ENCODE peak calls at places on chromosome 11, in nine cellular contexts. G is pancreas, Z is neural progenitor cell, E is dorsolateral prefrontal cortex, K is fibroblast of the aortic adventitia, A is natural killer cell, S is heart right ventricle, T is testis, M is coronary artery. B is an unnamed sample.

GRCh38 chr11:71117311-71117710 is 135.1 kb downstream of the SHANK2 start:
- DNase-seq in A (no peak), K (no peak), M (no peak), G (no peak), E (no peak), Z (no peak), S (no peak), T (no peak), B (no peak)

GRCh38 chr11:36763187-36763586 is 165.2 kb upstream of the RAG2 start:
- DNase-seq in S (no peak), G (no peak), A (no peak), T (no peak), K (no peak), Z (no peak), M (no peak), E (no peak), B (no peak)

GRCh38 chr11:65426839-65427690 is 4.5 kb downstream of the NEAT1 start:
- DNase-seq in T (peak), A (no peak), S (no peak), E (peak), Z (no peak), K (no peak), M (peak), G (peak), B (no peak)

GRCh38 chr11:58575377-58576020 is at the start of gene LPXN:
- DNase-seq in S (no peak), K (peak), E (no peak), M (no peak), Z (no peak), A (peak), G (no peak), T (no peak), B (no peak)

GRCh38 chr11:7575841-7576451 is 62.1 kb downstream of the PPFIBP2 start:
- DNase-seq in T (peak), G (no peak), E (no peak), Z (no peak), K (no peak), S (peak), M (peak), A (no peak), B (no peak)

GRCh38 chr11:36453678-36454077 is 56.4 kb downstream of the TRAF6 start:
- DNase-seq in S (no peak), E (no peak), A (no peak), T (no peak), K (no peak), G (no peak), Z (no peak), M (no peak), B (no peak)

GRCh38 chr11:9203715-9204311 is 61.3 kb downstream of the DENND5A start:
- DNase-seq in A (no peak), T (no peak), S (no peak), M (no peak), E (no peak), G (no peak), Z (peak), K (no peak), B (no peak)

GRCh38 chr11:73949912-73950311 is 914 bp upstream of the DNAJB13 start:
- DNase-seq in T (no peak), Z (no peak), E (no peak), M (no peak), G (no peak), A (no peak), S (no peak), K (no peak), B (no peak)

GRCh38 chr11:121928597-121929580 is 187.1 kb downstream of the BLID start:
- DNase-seq in S (no peak), T (no peak), M (no peak), K (no peak), E (no peak), A (no peak), G (no peak), Z (peak), B (no peak)

GRCh38 chr11:46160100-46160499 is 38.8 kb upstream of the PHF21A start:
- DNase-seq in E (no peak), Z (no peak), G (no peak), T (no peak), S (no peak), K (no peak), A (no peak), M (no peak), B (no peak)

GRCh38 chr11:108545909-108546501 is 47.6 kb downstream of the EXPH5 start:
- DNase-seq in K (no peak), Z (no peak), M (no peak), E (no peak), T (no peak), G (no peak), S (no peak), A (no peak), B (no peak)

GRCh38 chr11:74905326-74905725 is 43.6 kb downstream of the XRRA1 start:
- DNase-seq in A (no peak), G (no peak), K (no peak), Z (no peak), T (no peak), E (no peak), S (no peak), M (no peak), B (no peak)

GRCh38 chr11:20109731-20110445 is 50.4 kb downstream of the DBX1 start:
- DNase-seq in S (no peak), Z (no peak), T (no peak), K (no peak), M (no peak), E (no peak), G (no peak), A (no peak), B (no peak)

GRCh38 chr11:117723625-117724024 is 73.4 kb downstream of the DSCAML1 start:
- DNase-seq in S (no peak), Z (no peak), G (no peak), M (no peak), E (no peak), K (no peak), A (no peak), T (no peak), B (no peak)

GRCh38 chr11:64035081-64035524 is 628 bp upstream of the FLRT1 start:
- DNase-seq in E (no peak), M (no peak), S (no peak), A (no peak), K (no peak), T (no peak), G (no peak), Z (no peak), B (no peak)

GRCh38 chr11:64035581-64035980 is at the start of gene FLRT1:
- DNase-seq in K (no peak), M (no peak), G (no peak), Z (peak), S (no peak), A (no peak), T (no peak), E (no peak), B (no peak)

GRCh38 chr11:64032050-64032449 is 3.7 kb upstream of the FLRT1 start:
- DNase-seq in G (no peak), M (no peak), T (no peak), S (no peak), K (no peak), Z (no peak), A (no peak), E (no peak), B (no peak)

GRCh38 chr11:64036081-64037026 is 623 bp downstream of the FLRT1 start:
- DNase-seq in T (no peak), Z (peak), K (peak), S (peak), G (no peak), A (no peak), M (no peak), E (peak), B (no peak)

DNA sequence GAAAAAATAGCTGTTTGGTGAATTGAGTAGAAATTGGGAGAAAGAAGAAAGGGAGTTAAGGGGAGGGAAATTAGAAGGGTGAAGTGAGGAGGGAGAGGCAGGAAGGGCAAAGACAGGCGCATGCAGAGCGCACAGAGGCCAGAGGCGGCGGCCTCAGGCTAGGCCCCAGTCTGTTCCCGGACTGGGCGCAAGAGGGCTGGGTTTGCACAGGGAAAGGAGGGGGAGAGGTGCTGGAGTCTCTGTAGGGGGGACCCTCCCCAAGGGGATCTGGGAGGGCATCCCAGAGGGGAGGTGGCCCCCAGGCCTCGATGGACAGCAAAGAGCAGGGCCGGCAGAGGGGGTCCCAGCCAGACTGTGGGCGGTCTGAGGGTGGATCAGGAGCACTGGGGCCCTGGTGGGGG is 1.3 kb upstream of the FLRT1 start:
- DNase-seq in Z (peak), S (no peak), E (no peak), K (no peak), M (no peak), G (no peak), T (no peak), A (no peak), B (no peak)
- TF ChIP-seq CTCF in Z (peak), S (no peak), E (no peak), K (no peak), M (no peak), G (no peak), T (no peak), A (no peak), B (no peak)

GRCh38 chr11:115360186-115360824 is 143.9 kb downstream of the CADM1 start:
- DNase-seq in T (no peak), S (no peak), Z (no peak), G (no peak), M (no peak), E (no peak), K (no peak), A (no peak), B (no peak)
- TF ChIP-seq CTCF in T (peak), S (no peak), Z (no peak), G (no peak), M (no peak), E (no peak), K (no peak), A (no peak), B (no peak)

DNA sequence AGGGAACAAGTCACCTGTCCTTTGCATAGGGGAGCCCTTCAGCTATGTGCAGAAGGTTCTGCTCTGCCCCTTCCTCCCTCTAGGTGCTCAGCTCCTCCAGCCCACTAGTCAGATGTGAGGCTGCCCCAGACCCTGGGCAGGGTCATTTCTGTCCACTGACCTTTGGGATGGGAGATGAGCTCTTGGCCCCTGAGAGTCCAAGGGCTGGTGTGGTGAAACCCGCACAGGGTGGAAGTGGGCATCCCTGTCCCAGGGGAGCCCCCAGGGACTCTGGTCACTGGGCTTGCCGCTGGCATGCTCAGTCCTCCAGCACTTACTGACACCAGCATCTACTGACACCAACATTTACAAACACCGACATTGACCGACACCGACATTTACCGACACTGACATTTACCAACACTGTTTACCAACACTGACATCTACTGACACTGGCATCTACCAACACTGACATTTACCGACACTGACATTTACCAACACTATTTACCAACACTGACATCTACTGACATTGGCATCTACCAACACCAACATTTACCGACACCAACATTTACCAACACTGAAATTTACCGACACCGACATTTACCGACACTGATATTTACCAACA is 71.9 kb upstream of the PPP6R3 start:
- DNase-seq in E (no peak), M (no peak), A (no peak), G (no peak), K (no peak), S (no peak), T (no peak), Z (no peak), B (no peak)
- TF ChIP-seq CTCF in E (no peak), M (no peak), A (no peak), G (no peak), K (no peak), S (no peak), T (no peak), Z (no peak), B (no peak)

GRCh38 chr11:1481483-1481825 is 5.1 kb downstream of the MOB2 start:
- DNase-seq in Z (peak), E (peak), K (no peak), M (no peak), A (no peak), T (no peak), G (no peak), S (no peak), B (no peak)
- TF ChIP-seq CTCF in Z (peak), E (no peak), K (no peak), M (no peak), A (no peak), T (peak), G (no peak), S (no peak), B (no peak)

DNA sequence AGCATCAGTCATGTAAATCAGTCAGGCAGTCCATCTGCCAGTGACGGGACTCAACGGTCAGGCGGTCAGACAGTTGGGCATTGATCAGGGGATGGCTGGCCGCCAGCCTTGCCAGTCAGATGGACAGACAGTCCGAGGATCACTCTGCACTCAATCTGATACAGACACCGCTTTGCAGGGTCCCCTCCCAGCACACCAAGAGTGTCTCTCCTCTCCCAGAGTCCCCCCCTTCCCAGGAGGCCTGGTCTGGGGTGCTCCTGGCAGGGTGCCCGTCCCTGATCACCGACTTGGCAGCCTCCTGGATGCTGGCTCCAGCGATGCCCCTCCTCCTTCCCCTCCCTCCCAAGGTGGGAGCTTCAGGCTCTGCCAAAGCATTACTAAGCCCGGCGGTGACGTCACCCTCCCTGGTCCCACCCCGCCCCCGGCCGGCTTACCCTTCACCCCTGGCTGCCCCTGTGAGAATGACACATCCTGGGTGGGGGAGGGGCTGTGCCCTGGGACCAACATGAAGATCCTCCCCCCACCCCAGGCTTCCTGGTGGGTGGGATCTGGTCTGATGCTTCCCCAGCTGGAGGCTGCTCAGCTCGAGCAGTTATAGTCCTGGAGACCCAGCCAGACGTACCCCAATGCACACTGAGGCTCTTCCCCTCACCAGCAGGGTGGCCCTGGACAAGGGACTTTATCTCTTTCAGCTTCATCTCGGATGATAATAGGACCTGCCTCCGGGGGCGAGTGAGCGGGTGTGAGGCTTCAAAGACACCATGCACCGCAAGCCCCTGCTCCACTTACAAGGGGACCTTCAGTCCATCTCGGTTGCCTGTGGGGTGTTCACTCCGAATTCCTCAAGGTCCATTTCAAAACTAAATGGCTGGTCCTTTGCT is 69.2 kb downstream of the CD82 start:
- DNase-seq in A (no peak), K (peak), G (peak), S (peak), T (peak), Z (peak), E (peak), M (peak), B (no peak)
- TF ChIP-seq CTCF in A (no peak), K (no peak), G (no peak), S (no peak), T (no peak), Z (no peak), E (no peak), M (no peak), B (no peak)

GRCh38 chr11:120257346-120257745 is 17.4 kb downstream of the POU2F3 start:
- DNase-seq in A (no peak), E (no peak), M (no peak), G (no peak), K (no peak), Z (no peak), T (no peak), S (no peak), B (no peak)

GRCh38 chr11:120254788-120255518 is 15.0 kb downstream of the POU2F3 start:
- DNase-seq in T (no peak), A (no peak), G (no peak), M (no peak), S (no peak), E (no peak), Z (no peak), K (no peak), B (no peak)

GRCh38 chr11:120255519-120255866 is 15.6 kb downstream of the POU2F3 start:
- DNase-seq in S (no peak), A (no peak), K (no peak), T (no peak), E (no peak), G (no peak), M (no peak), Z (peak), B (no peak)

GRCh38 chr11:120256178-120256577 is 16.2 kb downstream of the POU2F3 start:
- DNase-seq in S (no peak), Z (no peak), M (no peak), E (no peak), T (no peak), A (no peak), K (no peak), G (no peak), B (no peak)

GRCh38 chr11:120256779-120257178 is 16.8 kb downstream of the POU2F3 start:
- DNase-seq in G (no peak), K (no peak), A (no peak), S (no peak), T (no peak), Z (no peak), E (no peak), M (no peak), B (no peak)
- TF ChIP-seq CTCF in G (no peak), K (no peak), A (no peak), S (no peak), T (no peak), Z (no peak), E (no peak), M (no peak), B (no peak)

GRCh38 chr11:111918390-111919256 is at the start of gene C11orf52:
- DNase-seq in S (no peak), K (no peak), M (no peak), T (no peak), A (no peak), G (peak), Z (peak), E (no peak), B (no peak)
- TF ChIP-seq CTCF in S (no peak), K (no peak), M (no peak), T (no peak), A (no peak), G (no peak), Z (no peak), E (no peak), B (no peak)